ENCODE peak calls at places on chromosome 9, in seven cellular contexts. E, A, V, T, F, Q and O are unnamed samples.

GRCh38 chr9:85605905-85606304 is 135.8 kb downstream of the AGTPBP1 start:
- DNase-seq in E (no peak), A (no peak), V (no peak), T (no peak), F (no peak), Q (no peak), O (no peak)

GRCh38 chr9:113187935-113188595 is 33.0 kb downstream of the FKBP15 start:
- DNase-seq in E (peak; percentile 94), A (peak; percentile 92), V (no peak), T (no peak), F (no peak), Q (peak; percentile 64), O (peak; percentile 14)

GRCh38 chr9:117435630-117436261 is 20.9 kb upstream of the ASTN2 start:
- DNase-seq in E (no peak), A (no peak), V (no peak), T (no peak), F (no peak), Q (peak; percentile 26), O (peak; percentile 13)

GRCh38 chr9:134413890-134414731 is 87.9 kb downstream of the RXRA start:
- DNase-seq in E (peak; percentile 89), A (peak; percentile 82), V (no peak), T (peak; percentile 94), F (no peak), Q (peak; percentile 61), O (no peak)

GRCh38 chr9:124296094-124296493 is 38.3 kb downstream of the NEK6 start:
- DNase-seq in E (no peak), A (no peak), V (no peak), T (no peak), F (no peak), Q (no peak), O (no peak)

GRCh38 chr9:125601986-125602385 is 105.0 kb downstream of the MAPKAP1 start:
- DNase-seq in E (no peak), A (no peak), V (no peak), T (no peak), F (no peak), Q (no peak), O (no peak)

GRCh38 chr9:91771027-91771426 is 179.0 kb downstream of the ROR2 start:
- DNase-seq in E (peak; percentile 96), A (peak; percentile 96), V (no peak), T (no peak), F (no peak), Q (peak; percentile 33), O (no peak)

GRCh38 chr9:134716067-134716466 is 74.5 kb downstream of the COL5A1 start:
- DNase-seq in E (peak; percentile 11), A (no peak), V (no peak), T (no peak), F (no peak), Q (no peak), O (no peak)

GRCh38 chr9:120402741-120403542 is 177.0 kb downstream of the CDK5RAP2 start:
- DNase-seq in E (peak; percentile 98), A (peak; percentile 95), V (no peak), T (no peak), F (peak; percentile 79), Q (peak; percentile 30), O (no peak)

GRCh38 chr9:128211551-128212281 is 8.5 kb downstream of the DNM1 start:
- DNase-seq in E (no peak), A (no peak), V (no peak), T (no peak), F (no peak), Q (no peak), O (no peak)
- H3K27ac ChIP-seq in E (no peak overlapping the region), A (no peak overlapping the region), V (no peak overlapping the region), T (no peak overlapping the region), F (no peak overlapping the region), Q (no peak overlapping the region), O (no peak overlapping the region)

GRCh38 chr9:26131891-26132290 is 453.6 kb upstream of the TUSC1 start:
- DNase-seq in E (peak; percentile 17), A (peak; percentile 5), V (no peak), T (no peak), F (no peak), Q (no peak), O (no peak)
- H3K27ac ChIP-seq in E (no peak overlapping the region), A (no peak overlapping the region), V (no peak overlapping the region), T (no peak overlapping the region), F (no peak overlapping the region), Q (no peak overlapping the region), O (no peak overlapping the region)

DNA sequence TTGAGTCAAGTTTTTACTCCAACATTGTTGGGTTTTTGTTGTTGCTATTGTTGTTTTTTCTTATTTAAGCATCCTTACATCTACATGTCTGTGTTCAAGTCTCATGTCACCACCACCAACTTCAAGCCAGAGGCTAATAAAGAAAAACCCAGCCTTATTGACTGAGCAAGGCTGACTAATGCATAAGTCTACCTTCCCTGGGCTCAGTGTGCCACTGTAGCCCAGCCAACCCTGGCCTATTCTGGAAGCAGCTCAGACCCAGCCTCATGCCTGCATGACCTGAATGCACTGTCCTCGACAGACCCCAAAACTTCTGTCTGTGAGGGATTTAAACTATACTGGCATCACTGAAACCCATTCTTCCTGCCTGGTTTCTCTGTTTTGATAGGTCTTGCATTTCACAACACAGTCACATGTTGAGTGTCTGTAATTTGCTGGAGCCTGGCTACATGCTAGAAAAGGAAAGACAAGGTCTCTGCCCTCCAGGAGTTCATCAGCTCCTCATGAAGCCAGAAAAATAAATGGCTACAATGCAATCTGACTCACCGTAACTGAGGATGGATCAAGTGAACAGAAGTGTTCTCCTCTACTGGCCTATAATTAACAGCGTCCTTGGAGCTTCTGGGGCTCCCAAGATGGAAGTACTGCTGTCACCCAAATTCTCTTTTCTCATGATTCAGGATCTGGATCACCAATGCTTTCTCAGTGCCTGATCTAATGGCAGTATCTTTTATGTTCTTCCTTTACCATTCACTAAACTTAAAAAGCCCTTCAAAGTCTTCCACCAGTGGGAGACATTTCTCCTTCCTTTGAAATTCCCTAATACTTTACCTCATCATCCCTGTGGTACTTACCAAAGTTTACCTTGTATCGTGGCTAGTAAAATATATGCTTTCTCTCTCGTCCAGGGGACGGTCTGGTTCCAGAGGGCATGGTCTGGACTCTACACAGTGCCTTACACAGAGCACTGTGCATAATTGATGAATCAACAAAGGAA is 103.9 kb upstream of the IFNE start:
- DNase-seq in E (no peak), A (peak; percentile 23), V (no peak), T (no peak), F (no peak), Q (no peak), O (no peak)
- H3K27ac ChIP-seq in E (no peak overlapping the region), A (no peak overlapping the region), V (no peak overlapping the region), T (no peak overlapping the region), F (no peak overlapping the region), Q (no peak overlapping the region), O (no peak overlapping the region)

DNA sequence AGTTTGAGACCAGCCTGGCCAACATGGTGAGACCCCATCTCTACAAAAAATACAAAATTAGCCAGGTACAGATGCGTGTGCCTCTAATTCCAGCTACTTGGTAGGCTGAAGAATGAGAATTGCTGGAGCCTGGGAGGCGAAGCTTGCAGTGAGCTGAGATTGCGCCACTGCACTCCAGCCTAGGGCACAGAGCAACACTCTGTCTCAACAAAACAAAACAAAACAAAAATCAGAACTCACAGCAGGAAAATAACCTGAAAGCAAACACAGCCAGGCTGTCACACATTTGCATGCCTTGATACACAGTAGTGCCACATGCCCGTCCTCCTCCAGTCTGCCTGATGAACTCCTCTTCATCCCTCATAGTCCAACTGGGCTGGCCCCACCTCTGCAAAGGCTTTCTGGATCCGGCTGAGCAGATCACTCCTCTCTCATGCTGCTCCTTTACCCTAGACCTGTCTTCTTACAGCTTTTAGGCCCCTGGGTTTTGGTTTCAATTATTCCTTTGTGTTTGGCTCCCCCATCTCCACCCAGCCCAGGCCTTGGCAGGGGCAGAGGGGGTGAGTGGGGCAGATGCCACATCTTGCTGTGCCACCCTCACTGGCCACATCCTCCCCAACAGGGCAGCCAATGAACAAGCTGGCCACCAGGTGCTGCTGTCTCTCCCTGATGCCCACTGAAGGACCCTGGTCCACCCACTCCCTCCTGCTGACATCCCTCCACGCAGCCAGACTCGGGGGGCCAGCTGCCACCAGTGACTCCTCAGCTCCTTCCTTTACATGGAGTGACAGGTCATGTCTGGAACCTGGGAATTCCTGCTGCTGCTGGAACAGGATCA is 62.0 kb upstream of the GGTA1 start:
- DNase-seq in E (no peak), A (no peak), V (no peak), T (no peak), F (no peak), Q (no peak), O (no peak)
- H3K27ac ChIP-seq in E (no peak overlapping the region), A (no peak overlapping the region), V (no peak overlapping the region), T (no peak overlapping the region), F (no peak overlapping the region), Q (no peak overlapping the region), O (no peak overlapping the region)

DNA sequence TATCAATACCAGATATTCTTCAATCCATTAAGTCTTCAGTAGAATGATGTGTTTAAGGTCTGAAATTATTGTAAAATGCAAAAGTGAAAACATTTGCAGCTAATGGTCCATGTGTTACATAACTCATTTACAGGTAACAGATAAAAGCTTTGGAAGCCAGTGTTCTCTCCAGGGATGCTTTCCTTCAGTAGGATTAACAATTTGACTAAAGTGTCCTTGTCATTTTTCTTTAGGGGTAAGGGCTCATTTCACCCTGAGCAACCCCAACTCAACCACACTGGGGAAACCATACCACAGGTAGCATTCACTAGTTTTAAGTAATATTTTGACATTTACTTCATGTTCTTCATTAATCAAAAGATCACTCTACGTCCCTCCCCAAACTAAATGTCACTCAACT is 12.9 kb downstream of the HNRNPK start:
- DNase-seq in E (no peak), A (no peak), V (no peak), T (no peak), F (no peak), Q (no peak), O (no peak)
- H3K27ac ChIP-seq in E (no peak overlapping the region), A (no peak overlapping the region), V (no peak overlapping the region), T (no peak overlapping the region), F (no peak overlapping the region), Q (no peak overlapping the region), O (no peak overlapping the region)

GRCh38 chr9:6584881-6585597 is 60.5 kb downstream of the GLDC start:
- DNase-seq in E (peak; percentile 40), A (peak; percentile 64), V (no peak), T (no peak), F (peak; percentile 13), Q (no peak), O (no peak)
- H3K27ac ChIP-seq in E (no peak overlapping the region), A (no peak overlapping the region), V (no peak overlapping the region), T (no peak overlapping the region), F (no peak overlapping the region), Q (no peak overlapping the region), O (no peak overlapping the region)

GRCh38 chr9:110156902-110157301 is 51.1 kb downstream of the C9orf152 start:
- DNase-seq in E (no peak), A (peak; percentile 46), V (no peak), T (no peak), F (no peak), Q (no peak), O (no peak)
- H3K27ac ChIP-seq in E (no peak overlapping the region), A (no peak overlapping the region), V (no peak overlapping the region), T (no peak overlapping the region), F (no peak overlapping the region), Q (no peak overlapping the region), O (no peak overlapping the region)

GRCh38 chr9:128895556-128895955 is 13.6 kb downstream of the LRRC8A start:
- DNase-seq in E (no peak), A (no peak), V (no peak), T (no peak), F (no peak), Q (no peak), O (no peak)
- H3K27ac ChIP-seq in E (no peak overlapping the region), A (no peak overlapping the region), V (no peak overlapping the region), T (no peak overlapping the region), F (no peak overlapping the region), Q (no peak overlapping the region), O (peak overlapping the region; percentile 84)

DNA sequence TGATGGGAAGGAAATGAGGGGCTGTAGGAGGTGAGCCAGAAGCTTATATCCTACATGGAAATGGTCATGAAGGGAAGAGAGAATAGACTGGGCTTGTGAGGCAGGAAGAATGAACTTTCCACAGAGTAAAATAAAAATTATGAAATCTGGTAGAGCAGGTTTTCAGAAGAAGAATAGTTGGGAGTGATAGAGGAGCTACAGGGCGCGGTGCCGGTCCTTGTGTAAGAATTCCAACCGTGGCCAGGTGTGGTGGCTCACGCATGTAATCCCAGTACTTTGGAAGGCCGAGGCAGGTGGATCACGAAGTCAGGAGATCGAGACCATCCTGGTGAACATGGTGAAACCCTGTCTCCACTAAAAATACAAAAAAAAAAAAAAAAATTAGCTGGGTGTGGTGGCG is 8.9 kb upstream of the UNC13B start:
- DNase-seq in E (no peak), A (no peak), V (no peak), T (no peak), F (no peak), Q (no peak), O (no peak)
- H3K27ac ChIP-seq in E (no peak overlapping the region), A (no peak overlapping the region), V (no peak overlapping the region), T (no peak overlapping the region), F (no peak overlapping the region), Q (no peak overlapping the region), O (no peak overlapping the region)